ENCODE peak calls at places on chromosomes 2 and 18, in seven cellular contexts. S, Z, W, A, Y, T and R are unnamed samples.

GRCh38 chr2:65350714-65351113 is 81.7 kb downstream of the SPRED2 start:
- ATAC-seq in S (peak; percentile 60), Z (peak; percentile 59), W (peak; percentile 92), A (peak; percentile 65), Y (no peak), T (peak; percentile 81), R (no peak)

GRCh38 chr2:44826601-44827000 is 114.9 kb upstream of the SIX3 start:
- ATAC-seq in S (no peak), Z (no peak), W (no peak), A (no peak), Y (no peak), T (no peak), R (no peak)

GRCh38 chr2:109168716-109169115 is 39.7 kb downstream of the SH3RF3 start:
- ATAC-seq in S (no peak), Z (no peak), W (no peak), A (no peak), Y (no peak), T (no peak), R (no peak)

GRCh38 chr2:27133905-27134780 is at the start of gene PREB:
- ATAC-seq in S (peak; percentile 98), Z (peak; percentile 98), W (peak; percentile 98), A (peak; percentile 83), Y (peak; percentile 94), T (peak; percentile 89), R (peak; percentile 96)

GRCh38 chr2:209661286-209661685 is 110.3 kb upstream of the UNC80 start:
- ATAC-seq in S (no peak), Z (no peak), W (no peak), A (no peak), Y (no peak), T (peak; percentile 92), R (no peak)

GRCh38 chr2:38115216-38116012 is 39.5 kb upstream of the CYP1B1 start:
- ATAC-seq in S (peak; percentile 97), Z (peak; percentile 98), W (peak; percentile 96), A (peak; percentile 97), Y (peak; percentile 93), T (peak; percentile 99), R (peak; percentile 65)

GRCh38 chr18:80245781-80246655 is 1.3 kb downstream of the PARD6G start:
- ATAC-seq in S (peak; percentile 34), Z (no peak), W (peak; percentile 16), A (peak; percentile 47), Y (no peak), T (peak; percentile 69), R (no peak)

GRCh38 chr2:205800804-205801203 is 118.5 kb downstream of the NRP2 start:
- ATAC-seq in S (no peak), Z (no peak), W (no peak), A (no peak), Y (peak; percentile 73), T (no peak), R (peak; percentile 84)

GRCh38 chr2:231412616-231412963 is 17.1 kb downstream of the B3GNT7 start:
- ATAC-seq in S (peak; percentile 6), Z (peak; percentile 35), W (no peak), A (peak; percentile 22), Y (no peak), T (peak; percentile 1), R (peak; percentile 8)

GRCh38 chr18:32049393-32050161 is 31.0 kb downstream of the RNF125 start:
- ATAC-seq in S (no peak), Z (no peak), W (peak; percentile 67), A (no peak), Y (peak; percentile 61), T (no peak), R (no peak)

GRCh38 chr2:100136310-100136709 is 6.1 kb downstream of the AFF3 start:
- ATAC-seq in S (no peak), Z (no peak), W (peak; percentile 52), A (no peak), Y (no peak), T (no peak), R (no peak)

GRCh38 chr2:226427538-226428307 is 371.9 kb downstream of the IRS1 start:
- ATAC-seq in S (peak; percentile 71), Z (peak; percentile 62), W (no peak), A (peak; percentile 55), Y (no peak), T (peak; percentile 47), R (no peak)

GRCh38 chr2:167675906-167676305 is 571.5 kb downstream of the STK39 start:
- ATAC-seq in S (no peak), Z (no peak), W (no peak), A (no peak), Y (peak; percentile 51), T (peak; percentile 60), R (no peak)

GRCh38 chr2:203928849-203929248 is 7.7 kb upstream of the ICOS start:
- ATAC-seq in S (peak; percentile 58), Z (no peak), W (no peak), A (no peak), Y (no peak), T (no peak), R (no peak)

GRCh38 chr18:36211612-36212065 is 24.3 kb downstream of the MOCOS start:
- ATAC-seq in S (no peak), Z (no peak), W (peak; percentile 80), A (no peak), Y (no peak), T (no peak), R (no peak)

GRCh38 chr18:3546106-3546505 is 96.1 kb downstream of the TGIF1 start:
- ATAC-seq in S (no peak), Z (no peak), W (no peak), A (no peak), Y (no peak), T (no peak), R (no peak)

GRCh38 chr18:3544537-3544936 is 94.6 kb downstream of the TGIF1 start:
- ATAC-seq in S (no peak), Z (no peak), W (no peak), A (no peak), Y (no peak), T (no peak), R (no peak)

GRCh38 chr18:3552305-3552704 is 102.3 kb downstream of the TGIF1 start:
- ATAC-seq in S (no peak), Z (no peak), W (no peak), A (no peak), Y (no peak), T (no peak), R (no peak)

DNA sequence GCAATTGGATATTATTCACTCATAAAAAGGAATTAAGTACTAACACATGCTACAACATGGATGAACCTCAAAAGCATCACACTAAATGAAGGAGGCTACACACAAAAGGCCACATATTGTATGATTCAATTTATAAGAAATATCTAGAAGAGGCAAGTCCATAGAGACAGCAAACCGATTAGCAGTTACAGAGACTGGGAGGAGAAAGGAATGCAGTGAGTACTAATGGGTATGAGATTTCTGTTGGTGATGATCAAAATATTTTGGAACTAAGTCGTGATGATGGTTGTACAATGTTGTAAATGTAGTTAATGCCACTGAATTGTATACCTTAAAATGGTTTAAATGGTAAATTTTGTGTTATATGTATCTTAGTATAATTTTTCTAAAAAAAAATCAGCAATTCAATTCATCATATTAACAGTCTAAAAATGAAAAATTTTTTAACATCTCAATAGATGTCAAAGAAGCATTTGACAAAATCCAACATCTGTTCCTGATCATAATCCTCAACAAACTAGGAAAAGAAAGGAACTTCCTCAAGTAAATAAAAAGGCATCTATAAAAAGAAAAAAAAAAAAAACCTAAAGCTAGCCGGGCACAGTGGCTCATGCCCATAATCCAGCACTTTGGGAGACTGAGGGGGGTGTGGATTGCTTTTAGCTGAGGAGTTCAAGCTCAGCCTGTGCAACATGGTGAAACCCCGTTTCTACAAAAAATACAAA is 98.1 kb downstream of the TGIF1 start:
- ATAC-seq in S (no peak), Z (no peak), W (no peak), A (no peak), Y (no peak), T (no peak), R (no peak)
- TF ChIP-seq POLR2AphosphoS5 in S (no peak), Z (no peak), W (no peak), A (no peak), Y (no peak), T (no peak), R (no peak)

GRCh38 chr18:3461704-3462103 is 11.7 kb downstream of the TGIF1 start:
- ATAC-seq in S (no peak), Z (no peak), W (no peak), A (no peak), Y (no peak), T (no peak), R (no peak)
- H3K27ac ChIP-seq in S (peak overlapping the region; percentile 18), Z (peak overlapping the region; percentile 100), W (no peak overlapping the region), A (no peak overlapping the region), Y (no peak overlapping the region), T (peak overlapping the region; percentile 34), R (no peak overlapping the region)

GRCh38 chr2:25201265-25201664 is 32.9 kb upstream of the POMC start:
- ATAC-seq in S (peak; percentile 85), Z (peak; percentile 83), W (peak; percentile 77), A (peak; percentile 85), Y (no peak), T (peak; percentile 35), R (no peak)
- H3K4me1 ChIP-seq in S (peaks cover 4% of the 10 kb centered on the region), Z (no peaks in the 10 kb centered on the region), W (peaks cover 7% of the 10 kb centered on the region), A (peaks cover 14% of the 10 kb centered on the region), Y (peaks cover 10% of the 10 kb centered on the region), T (no peaks in the 10 kb centered on the region), R (no peaks in the 10 kb centered on the region)

GRCh38 chr18:48982269-48982668 is 31.5 kb upstream of the SMAD7 start:
- ATAC-seq in S (no peak), Z (no peak), W (no peak), A (peak; percentile 20), Y (no peak), T (peak; percentile 13), R (no peak)
- TF ChIP-seq POLR2AphosphoS5 in S (no peak), Z (no peak), W (no peak), A (no peak), Y (no peak), T (no peak), R (no peak)

DNA sequence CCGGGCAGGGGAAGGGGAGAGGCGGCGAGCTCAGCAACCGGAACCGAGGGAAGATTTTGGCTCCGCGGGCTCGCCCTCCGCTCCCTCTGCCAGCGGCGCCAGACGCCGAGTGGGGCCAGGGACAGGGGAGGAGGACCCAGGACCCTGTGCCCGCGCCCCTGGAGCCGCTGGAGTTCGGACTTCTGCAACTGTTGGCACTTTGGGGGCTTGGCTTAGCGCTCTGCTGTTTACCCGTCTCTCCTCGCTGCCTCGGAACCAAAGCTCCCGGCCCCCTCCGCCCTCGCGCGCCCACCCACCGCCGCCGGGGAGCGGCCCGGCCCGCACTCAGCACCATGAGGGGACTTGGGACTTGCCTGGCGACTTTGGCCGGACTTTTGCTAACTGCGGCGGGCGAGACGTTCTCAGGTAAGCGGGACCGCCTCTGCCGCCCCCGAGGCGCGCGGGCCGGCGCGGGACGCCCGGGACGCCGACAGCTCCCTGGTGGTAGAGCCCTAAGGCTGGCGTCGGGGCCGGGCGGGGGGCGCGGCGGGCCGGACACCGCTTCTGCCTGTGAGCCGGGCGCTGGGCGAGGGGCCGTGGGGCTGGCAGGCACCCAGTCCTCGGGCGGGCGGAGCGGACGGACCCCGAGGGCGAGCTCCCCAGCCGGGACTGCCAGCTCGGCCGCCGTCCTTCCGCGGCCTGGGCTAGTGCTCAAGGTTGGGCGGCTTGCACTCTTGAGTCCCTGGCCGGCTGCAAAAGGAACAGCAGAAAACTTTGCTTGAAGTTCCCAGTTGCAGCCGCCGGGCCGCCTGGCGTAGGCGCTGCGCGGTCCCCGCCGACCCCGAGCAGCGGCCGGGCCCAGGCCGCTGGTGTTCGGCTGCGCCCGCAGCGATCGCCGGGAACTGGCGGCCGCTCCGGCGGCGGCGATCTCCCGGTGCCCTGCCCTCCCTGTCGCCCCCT is 640 bp downstream of the PTPRM start:
- ATAC-seq in S (peak; percentile 9), Z (peak; percentile 66), W (peak; percentile 36), A (peak; percentile 72), Y (peak; percentile 61), T (peak; percentile 62), R (peak; percentile 21)
- H3K27ac ChIP-seq in S (no peak overlapping the region), Z (no peak overlapping the region), W (no peak overlapping the region), A (peak overlapping the region; percentile 71), Y (peak overlapping the region; percentile 98), T (no peak overlapping the region), R (peak overlapping the region; percentile 98)